ENCODE peak calls at places on chromosomes 6 and 20, in four cellular contexts. O is PC-3, N is fibroblast of lung, P is astrocyte. E is an unnamed sample.

GRCh38 chr6:84645563-84646266 is 118.7 kb downstream of the TBX18 start:
- DNase-seq in P (peak), O (peak), N (peak), E (no peak)

GRCh38 chr6:44514085-44514484 is 126.6 kb downstream of the CDC5L start:
- DNase-seq in N (no peak), P (no peak), O (no peak), E (no peak)

GRCh38 chr6:123016431-123017110 is 20.5 kb downstream of the CLVS2 start:
- DNase-seq in P (no peak), N (no peak), O (no peak), E (no peak)

GRCh38 chr6:157143171-157143884 is 180.0 kb downstream of the TMEM242 start:
- DNase-seq in N (peak), O (peak), P (peak), E (no peak)

GRCh38 chr20:8796088-8796665 is 272.7 kb upstream of the PLCB4 start:
- DNase-seq in P (peak), N (peak), O (no peak), E (no peak)

GRCh38 chr6:50899306-50899840 is 80.7 kb downstream of the TFAP2B start:
- DNase-seq in N (no peak), P (no peak), O (peak), E (no peak)

GRCh38 chr6:39251406-39251805 is 22.1 kb upstream of the KCNK5 start:
- DNase-seq in N (no peak), O (peak), P (no peak), E (no peak)

GRCh38 chr6:3228046-3228671 is 706 bp upstream of the TUBB2B start:
- DNase-seq in P (no peak), N (no peak), O (no peak), E (no peak)

GRCh38 chr6:141956046-141956761 is 176.5 kb upstream of the GJE1 start:
- DNase-seq in N (peak), O (peak), P (no peak), E (no peak)

GRCh38 chr20:36806049-36806448 is 32.5 kb upstream of the DSN1 start:
- DNase-seq in N (no peak), O (no peak), P (no peak), E (no peak)

GRCh38 chr20:35306931-35307517 is 14.8 kb upstream of the FAM83C start:
- DNase-seq in O (peak), N (peak), P (peak), E (peak)

GRCh38 chr6:53048431-53049195 is 16.6 kb upstream of the FBXO9 start:
- DNase-seq in P (peak), N (peak), O (peak), E (peak)

GRCh38 chr6:52286798-52287432 is 2.4 kb upstream of the MCM3 start:
- DNase-seq in N (peak), O (peak), P (peak), E (peak)

GRCh38 chr6:3397229-3398164 is 59.4 kb downstream of the SLC22A23 start:
- DNase-seq in N (no peak), P (no peak), O (no peak), E (no peak)

GRCh38 chr6:97405818-97406409 is 122.9 kb upstream of the MMS22L start:
- DNase-seq in N (no peak), P (no peak), O (no peak), E (no peak)

GRCh38 chr6:147418523-147418922 is 90.0 kb upstream of the SAMD5 start:
- DNase-seq in N (no peak), P (no peak), O (no peak), E (no peak)

GRCh38 chr6:15058200-15059070 is 187.4 kb upstream of the JARID2 start:
- DNase-seq in O (no peak), N (no peak), P (no peak), E (no peak)

GRCh38 chr6:151179321-151179720 is 60.4 kb upstream of the AKAP12 start:
- DNase-seq in N (peak), P (peak), O (peak), E (no peak)

GRCh38 chr6:140062042-140063041 is 687.9 kb upstream of the CITED2 start:
- DNase-seq in N (peak), P (peak), O (peak), E (no peak)

GRCh38 chr6:125312950-125313349 is 11.2 kb upstream of the HDDC2 start:
- DNase-seq in O (no peak), N (no peak), P (no peak), E (no peak)

GRCh38 chr6:44742828-44743372 is 355.4 kb downstream of the CDC5L start:
- DNase-seq in N (no peak), P (no peak), O (no peak), E (no peak)

GRCh38 chr6:21367649-21368154 is 225.8 kb upstream of the SOX4 start:
- DNase-seq in O (no peak), P (no peak), N (no peak), E (peak)

GRCh38 chr20:57573176-57573575 is 12.3 kb downstream of the PCK1 start:
- DNase-seq in N (no peak), O (no peak), P (no peak), E (no peak)

GRCh38 chr6:124882580-124883393 is 79.5 kb upstream of the RNF217 start:
- DNase-seq in P (peak), N (peak), O (peak), E (no peak)

GRCh38 chr6:145238787-145239186 is 496.5 kb downstream of the EPM2A start:
- DNase-seq in N (no peak), P (no peak), O (no peak), E (no peak)

GRCh38 chr6:47655719-47656595 is 42.4 kb upstream of the ADGRF4 start:
- DNase-seq in N (peak), P (peak), O (peak), E (no peak)

GRCh38 chr6:55175078-55175777 is 913 bp downstream of the HCRTR2 start:
- DNase-seq in P (no peak), N (no peak), O (no peak), E (no peak)

GRCh38 chr20:44384423-44385027 is 29.0 kb downstream of the HNF4A start:
- DNase-seq in P (no peak), N (peak), O (peak), E (peak)

GRCh38 chr6:1686117-1687098 is 76.7 kb downstream of the FOXC1 start:
- DNase-seq in N (peak), P (peak), O (peak), E (no peak)

GRCh38 chr6:18277181-18278006 is 13.1 kb upstream of the DEK start:
- DNase-seq in N (peak), P (no peak), O (no peak), E (no peak)

GRCh38 chr6:134420638-134421181 is 102.8 kb upstream of the SGK1 start:
- DNase-seq in N (peak), P (peak), O (peak), E (no peak)

GRCh38 chr20:25517124-25517523 is 68.2 kb downstream of the NINL start:
- DNase-seq in N (no peak), O (no peak), P (no peak), E (no peak)

GRCh38 chr6:604579-604978 is 52.3 kb downstream of the HUS1B start:
- DNase-seq in P (no peak), O (no peak), N (no peak), E (no peak)

GRCh38 chr6:45923831-45924391 is 91.7 kb downstream of the CLIC5 start:
- DNase-seq in P (peak), O (peak), N (peak), E (no peak)

GRCh38 chr20:51284161-51284560 is 258.4 kb downstream of the NFATC2 start:
- DNase-seq in O (peak), P (no peak), N (no peak), E (no peak)

GRCh38 chr20:40511478-40511877 is 177.6 kb downstream of the MAFB start:
- DNase-seq in N (peak), O (no peak), P (peak), E (no peak)

GRCh38 chr20:61778485-61778863 is 287.2 kb downstream of the TAF4 start:
- DNase-seq in N (no peak), O (no peak), P (no peak), E (no peak)

GRCh38 chr6:76774750-76775396 is 688.4 kb downstream of the HTR1B start:
- DNase-seq in N (peak), O (no peak), P (no peak), E (no peak)

GRCh38 chr20:4326194-4327065 is 311.1 kb upstream of the RNF24 start:
- DNase-seq in N (no peak), P (no peak), O (peak), E (no peak)

GRCh38 chr6:36929152-36929551 is 25.4 kb upstream of the PI16 start:
- DNase-seq in O (no peak), N (no peak), P (no peak), E (no peak)
- TF ChIP-seq EZH2 in O (no peak), N (no peak), P (no peak), E (no peak)

GRCh38 chr20:47674145-47674544 is 111.1 kb downstream of the SULF2 start:
- DNase-seq in O (no peak), P (no peak), N (no peak), E (no peak)

GRCh38 chr20:47676219-47676721 is 109.0 kb downstream of the SULF2 start:
- DNase-seq in O (no peak), P (no peak), N (no peak), E (peak)

GRCh38 chr20:47673671-47673955 is 111.7 kb downstream of the SULF2 start:
- DNase-seq in O (no peak), N (no peak), P (no peak), E (no peak)

GRCh38 chr20:47675190-47676142 is 109.8 kb downstream of the SULF2 start:
- DNase-seq in P (no peak), N (no peak), O (no peak), E (peak)

GRCh38 chr20:47674686-47675085 is 110.6 kb downstream of the SULF2 start:
- DNase-seq in P (no peak), N (no peak), O (no peak), E (no peak)
- H3K9ac ChIP-seq in P (no peak), N (no peak), O (no peak), E (no peak)

GRCh38 chr6:30075094-30075986 is at the start of gene RNF39:
- DNase-seq in O (peak), N (no peak), P (no peak), E (peak)
- TF ChIP-seq EZH2 in O (no peak), N (peak), P (peak), E (no peak)

GRCh38 chr6:105536961-105537360 is 134.1 kb upstream of the PREP start:
- DNase-seq in N (no peak), P (no peak), O (no peak), E (no peak)
- H3K9ac ChIP-seq in N (no peak), P (no peak), O (no peak), E (no peak)

E was measured in HepG2.